ENCODE peak calls at places on chromosomes 13 and 19, in ten cellular contexts. G is heart left ventricle, N is AG09309, A is GM06990, I is tibial artery, R is neural progenitor cell, V is fibroblast of lung, W is pancreas, P is activated B cell treated with CpG ODN at 0.5 μM for 24 hours, K is GM23338. X is an unnamed sample.

GRCh38 chr19:47142779-47143178 is 12.1 kb downstream of the SAE1 start:
- DNase-seq in I (no peak), N (no peak), R (no peak), A (no peak), V (no peak), K (no peak), P (no peak), W (no peak), G (no peak), X (no peak)

GRCh38 chr13:43981091-43981490 is 101.4 kb downstream of the LACC1 start:
- DNase-seq in V (no peak), K (peak), G (no peak), W (no peak), A (no peak), I (no peak), R (peak), N (no peak), P (no peak), X (no peak)

GRCh38 chr13:74662895-74663294 is 528.7 kb upstream of the KLF12 start:
- DNase-seq in K (no peak), I (no peak), N (no peak), G (no peak), A (no peak), V (peak), R (no peak), P (no peak), W (no peak), X (no peak)

GRCh38 chr19:35027851-35028599 is 2.2 kb upstream of the SCN1B start:
- DNase-seq in N (no peak), P (no peak), A (no peak), W (no peak), V (peak), I (no peak), R (no peak), K (peak), G (no peak), X (no peak)

GRCh38 chr13:46341112-46341711 is 45.8 kb downstream of the RUBCNL start:
- DNase-seq in N (no peak), I (no peak), R (no peak), W (no peak), A (peak), V (peak), G (no peak), K (no peak), P (no peak), X (no peak)

GRCh38 chr13:95706356-95706755 is 29.4 kb downstream of the DNAJC3 start:
- DNase-seq in A (no peak), K (no peak), G (no peak), N (no peak), I (no peak), W (no peak), P (no peak), R (no peak), V (no peak), X (no peak)

GRCh38 chr13:60351326-60351725 is 45.7 kb upstream of the TDRD3 start:
- DNase-seq in K (no peak), R (no peak), A (no peak), G (no peak), W (no peak), I (no peak), N (peak), V (peak), P (no peak), X (no peak)

GRCh38 chr13:60258349-60258748 is 94.6 kb upstream of the DIAPH3 start:
- DNase-seq in V (no peak), R (peak), N (no peak), G (no peak), I (no peak), P (no peak), A (no peak), W (no peak), K (peak), X (no peak)

GRCh38 chr13:30551194-30551593 is 66.5 kb upstream of the USPL1 start:
- DNase-seq in N (peak), R (peak), P (no peak), K (peak), A (no peak), W (no peak), G (no peak), I (no peak), V (peak), X (no peak)

GRCh38 chr13:112391747-112392146 is 15.6 kb downstream of the SPACA7 start:
- DNase-seq in N (no peak), P (no peak), K (no peak), R (no peak), A (no peak), G (no peak), I (no peak), W (no peak), V (no peak), X (no peak)

GRCh38 chr13:69641773-69642172 is 465.9 kb upstream of the ATXN8OS start:
- DNase-seq in W (no peak), P (no peak), A (no peak), N (no peak), R (no peak), I (no peak), G (no peak), V (no peak), K (no peak), X (no peak)

GRCh38 chr19:29667390-29667783 is 2.1 kb downstream of the PLEKHF1 start:
- DNase-seq in N (no peak), K (no peak), R (no peak), W (no peak), A (no peak), V (no peak), G (no peak), P (no peak), I (peak), X (no peak)

GRCh38 chr19:38676023-38676877 is 28.8 kb downstream of the ACTN4 start:
- DNase-seq in R (no peak), V (peak), A (no peak), W (peak), N (no peak), P (no peak), I (no peak), G (peak), K (no peak), X (no peak)

GRCh38 chr19:38425810-38426466 is at the start of gene RASGRP4:
- DNase-seq in I (no peak), N (no peak), R (no peak), K (peak), V (no peak), G (peak), P (peak), W (no peak), A (peak), X (peak)

GRCh38 chr13:76803831-76804230 is 82.4 kb downstream of the KCTD12 start:
- DNase-seq in I (no peak), A (no peak), W (no peak), G (no peak), N (no peak), V (no peak), K (no peak), P (no peak), R (no peak), X (no peak)

GRCh38 chr19:17337675-17338439 is 504 bp downstream of the GTPBP3 start:
- DNase-seq in W (no peak), I (no peak), A (peak), R (peak), V (no peak), G (no peak), P (no peak), K (peak), N (no peak), X (no peak)

GRCh38 chr19:1237754-1238372 is at the start of gene CBARP:
- DNase-seq in V (no peak), G (peak), K (no peak), R (peak), P (peak), N (no peak), W (no peak), I (no peak), A (no peak), X (no peak)

GRCh38 chr19:5308471-5309437 is 31.9 kb downstream of the PTPRS start:
- DNase-seq in V (peak), G (peak), N (no peak), I (peak), A (no peak), P (no peak), R (no peak), K (no peak), W (peak), X (no peak)

GRCh38 chr19:49696115-49696514 is 5.2 kb downstream of the CPT1C start:
- DNase-seq in K (no peak), P (no peak), V (no peak), R (no peak), W (no peak), I (no peak), N (no peak), A (no peak), G (no peak), X (no peak)

GRCh38 chr13:113410472-113411201 is 42.7 kb downstream of the ADPRHL1 start:
- DNase-seq in I (peak), A (no peak), V (peak), W (no peak), G (peak), N (peak), P (no peak), R (no peak), K (no peak), X (peak)

GRCh38 chr19:40798997-40799557 is at the start of gene EGLN2:
- DNase-seq in N (no peak), I (no peak), W (no peak), K (peak), A (no peak), P (peak), R (no peak), G (no peak), V (no peak), X (no peak)

GRCh38 chr19:30719189-30719990 is 347.2 kb downstream of the ZNF536 start:
- DNase-seq in N (no peak), P (no peak), I (no peak), K (peak), W (peak), G (peak), R (peak), V (peak), A (no peak), X (peak)

GRCh38 chr19:54208784-54209057 is 8.1 kb downstream of the RPS9 start:
- DNase-seq in K (peak), R (no peak), G (no peak), P (no peak), I (no peak), W (no peak), N (no peak), V (peak), A (no peak), X (no peak)

GRCh38 chr19:23522431-23522830 is 127.2 kb upstream of the ZNF91 start:
- DNase-seq in A (no peak), R (no peak), V (no peak), I (no peak), G (no peak), K (no peak), N (no peak), P (no peak), W (no peak), X (no peak)

GRCh38 chr13:27264181-27264580 is 6.4 kb upstream of the RASL11A start:
- DNase-seq in I (no peak), K (no peak), P (no peak), R (no peak), A (no peak), V (peak), W (no peak), N (no peak), G (no peak), X (no peak)

GRCh38 chr13:32001769-32002168 is 29.8 kb upstream of the FRY start:
- DNase-seq in N (no peak), R (no peak), P (no peak), W (no peak), V (no peak), G (no peak), A (no peak), K (no peak), I (no peak), X (no peak)

GRCh38 chr19:40365613-40366401 is 17.3 kb downstream of the PLD3 start:
- DNase-seq in I (peak), K (peak), W (peak), P (peak), A (peak), V (peak), N (no peak), G (peak), R (peak), X (peak)

GRCh38 chr13:110509971-110510786 is 51.3 kb downstream of the RAB20 start:
- DNase-seq in K (no peak), I (peak), G (peak), W (no peak), P (no peak), A (no peak), N (no peak), V (no peak), R (no peak), X (no peak)

GRCh38 chr13:56975647-56976046 is 165.1 kb upstream of the PRR20A start:
- DNase-seq in K (peak), G (no peak), I (no peak), P (no peak), A (no peak), W (no peak), R (no peak), V (no peak), N (no peak), X (no peak)

GRCh38 chr13:100129605-100130004 is 40.7 kb downstream of the PCCA start:
- DNase-seq in P (no peak), V (no peak), K (peak), G (no peak), W (no peak), N (no peak), A (no peak), R (no peak), I (no peak), X (no peak)

GRCh38 chr13:46721054-46721453 is 75.9 kb downstream of the ESD start:
- DNase-seq in R (peak), K (peak), V (peak), G (peak), A (no peak), I (no peak), W (no peak), N (no peak), P (no peak), X (no peak)

DNA sequence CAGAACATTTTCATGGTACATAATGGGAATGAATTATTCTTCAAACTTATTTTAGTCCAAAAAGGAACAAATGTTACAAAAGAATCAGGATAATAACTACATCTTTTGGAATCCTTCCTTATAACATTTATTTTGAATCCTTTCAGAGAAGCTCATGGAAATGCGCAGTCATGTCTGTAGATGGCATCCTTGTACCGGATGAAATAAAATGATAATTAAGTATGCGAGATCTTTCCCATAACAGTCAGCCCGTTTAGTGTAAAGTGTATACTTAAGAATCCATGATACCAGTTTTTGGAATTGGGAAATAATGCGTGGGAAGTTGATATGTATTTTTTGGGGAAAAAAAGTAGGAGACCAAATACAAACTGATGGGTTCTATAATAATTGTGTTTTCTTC is 418.8 kb downstream of the GPC5 start:
- DNase-seq in W (no peak), V (peak), A (no peak), K (no peak), I (no peak), R (no peak), N (no peak), G (no peak), P (no peak), X (no peak)
- TF ChIP-seq CTCF in W (no peak), V (no peak), A (no peak), K (no peak), I (peak), R (peak), N (no peak), G (no peak), P (no peak), X (peak)

GRCh38 chr13:49246850-49247721 is 639 bp upstream of the CDADC1 start:
- DNase-seq in A (no peak), V (no peak), N (no peak), G (no peak), R (no peak), P (no peak), K (no peak), W (no peak), I (no peak), X (no peak)

GRCh38 chr13:49253310-49253709 is 5.6 kb downstream of the CDADC1 start:
- DNase-seq in W (no peak), K (no peak), A (no peak), I (no peak), N (no peak), V (no peak), G (no peak), R (no peak), P (no peak), X (no peak)

GRCh38 chr13:49247722-49248432 is at the start of gene CDADC1:
- DNase-seq in A (peak), W (peak), I (peak), R (peak), V (peak), G (peak), K (peak), N (peak), P (peak), X (peak)

GRCh38 chr13:49253997-49254396 is 6.3 kb downstream of the CDADC1 start:
- DNase-seq in W (no peak), I (no peak), G (no peak), K (no peak), A (no peak), N (no peak), V (no peak), R (no peak), P (no peak), X (no peak)

DNA sequence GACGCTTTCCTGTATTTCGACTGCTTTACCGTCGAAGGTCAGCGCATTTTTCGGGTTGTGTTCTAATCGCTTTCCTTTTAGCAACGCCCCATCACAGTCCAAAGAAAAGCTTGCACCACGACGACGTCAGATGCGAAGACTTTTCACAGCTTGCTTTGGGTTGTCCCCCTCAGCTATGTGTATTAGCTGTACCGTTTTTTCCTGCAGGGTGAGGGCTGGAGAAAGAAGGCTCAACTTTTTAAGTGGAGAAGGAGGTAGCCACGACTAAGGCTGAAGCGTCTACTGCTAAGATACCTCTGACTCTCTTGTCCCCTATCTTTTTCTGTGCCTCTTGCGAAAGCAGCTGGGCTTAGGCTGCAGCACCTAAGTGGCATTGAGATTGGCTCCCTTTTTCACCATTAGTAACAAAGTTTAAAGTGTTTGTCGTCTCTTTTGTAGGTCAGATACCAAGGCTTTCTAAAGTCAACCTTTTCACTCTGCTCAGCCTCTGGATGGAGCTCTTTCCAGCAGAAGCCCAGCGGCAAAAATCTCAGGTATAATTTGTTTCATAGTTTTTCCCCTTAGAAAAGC is 793 bp downstream of the CDADC1 start:
- DNase-seq in N (no peak), A (no peak), G (no peak), R (peak), V (peak), P (no peak), K (no peak), I (no peak), W (no peak), X (peak)
- TF ChIP-seq CTCF in N (peak), A (peak), G (no peak), R (no peak), V (no peak), P (no peak), K (peak), I (no peak), W (no peak), X (no peak)

DNA sequence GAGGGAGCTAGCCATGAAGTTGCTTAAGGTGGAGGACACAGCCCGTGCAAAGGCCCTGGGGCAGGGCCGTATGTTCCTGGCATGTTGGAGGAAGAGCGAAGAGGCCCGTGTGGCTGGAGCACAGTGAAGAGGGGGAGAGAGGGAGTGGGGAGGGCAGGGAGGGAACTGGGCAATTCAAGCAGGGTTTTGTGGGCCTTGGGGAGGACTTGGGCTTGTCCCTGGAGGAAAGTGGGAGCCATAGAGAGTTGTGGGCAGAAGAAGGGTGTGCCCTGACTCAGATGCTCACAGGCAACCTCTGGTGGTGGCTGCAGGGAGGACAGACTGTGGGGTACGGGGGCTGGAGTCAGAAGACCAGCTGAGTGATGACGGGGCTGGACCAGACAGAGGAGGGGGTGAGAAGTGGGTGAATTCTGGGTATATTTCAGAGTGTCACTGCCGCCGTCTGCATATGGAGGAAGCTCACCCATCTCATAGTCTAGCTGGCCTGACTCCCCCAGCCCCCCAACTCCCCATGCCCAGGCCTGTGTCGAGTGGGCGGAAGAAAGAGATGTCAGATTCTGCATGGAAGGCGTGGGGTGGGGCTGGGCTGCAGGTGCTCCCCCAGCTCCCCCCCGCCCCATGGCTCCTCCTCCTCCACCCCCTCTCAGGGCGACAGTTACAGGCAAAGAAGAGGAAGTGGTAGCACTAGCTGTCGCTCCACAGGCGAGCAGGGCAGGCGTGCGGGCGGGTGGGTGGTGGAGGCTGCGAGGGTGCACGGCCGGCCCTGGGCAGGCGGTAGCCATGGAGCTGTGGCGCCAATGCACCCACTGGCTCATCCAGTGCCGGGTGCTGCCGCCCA is at the start of gene VAV1:
- DNase-seq in V (no peak), W (no peak), R (no peak), I (no peak), K (peak), A (peak), P (peak), G (peak), N (no peak), X (peak)
- TF ChIP-seq CTCF in V (no peak), W (no peak), R (no peak), I (no peak), K (peak), A (peak), P (no peak), G (no peak), N (no peak), X (no peak)

GRCh38 chr19:3096902-3097326 is 2.8 kb downstream of the GNA11 start:
- DNase-seq in W (no peak), A (no peak), V (no peak), K (no peak), I (no peak), N (no peak), G (no peak), R (no peak), P (no peak), X (no peak)

GRCh38 chr19:3095375-3096191 is 1.4 kb downstream of the GNA11 start:
- DNase-seq in I (no peak), K (peak), G (no peak), W (peak), N (no peak), A (peak), R (peak), P (no peak), V (no peak), X (no peak)

GRCh38 chr19:3096267-3096901 is 2.2 kb downstream of the GNA11 start:
- DNase-seq in K (no peak), R (no peak), W (no peak), P (no peak), A (peak), N (no peak), V (no peak), G (no peak), I (no peak), X (no peak)

GRCh38 chr19:3097442-3097871 is 3.3 kb downstream of the GNA11 start:
- DNase-seq in K (no peak), N (no peak), A (no peak), P (no peak), I (no peak), R (no peak), W (no peak), G (no peak), V (no peak), X (no peak)

DNA sequence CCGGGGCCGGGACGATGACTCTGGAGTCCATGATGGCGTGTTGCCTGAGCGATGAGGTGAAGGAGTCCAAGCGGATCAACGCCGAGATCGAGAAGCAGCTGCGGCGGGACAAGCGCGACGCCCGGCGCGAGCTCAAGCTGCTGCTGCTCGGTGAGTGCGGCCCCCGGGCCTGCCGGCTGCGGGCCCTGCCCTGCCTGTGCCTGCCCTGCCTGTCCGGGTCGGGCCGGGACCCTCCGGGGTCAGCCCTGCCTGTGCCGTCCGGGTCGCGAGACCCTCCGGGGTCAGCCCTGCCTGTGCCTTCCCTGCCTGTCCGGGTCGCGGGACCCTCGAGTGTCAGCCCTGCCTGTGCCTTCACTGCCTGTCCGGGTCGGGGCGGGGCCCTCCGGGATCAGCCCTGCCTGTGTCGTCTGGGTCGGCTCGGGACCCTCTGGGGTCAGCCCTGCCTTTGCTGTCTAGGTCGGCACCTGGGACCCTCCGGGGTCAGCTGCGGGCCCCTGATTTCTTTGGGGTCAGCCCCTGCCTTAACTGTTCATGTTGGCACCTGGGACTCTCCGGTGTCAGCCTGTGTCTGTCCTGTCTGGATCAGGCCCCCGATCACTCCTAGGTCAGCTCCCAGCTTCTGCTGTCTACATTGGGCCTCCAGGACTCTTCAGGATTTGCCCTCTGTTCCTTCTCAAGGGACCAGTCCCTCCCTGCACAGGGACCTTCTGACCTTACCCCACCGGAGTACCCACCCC is 644 bp downstream of the GNA11 start:
- DNase-seq in K (no peak), P (peak), W (peak), G (no peak), N (no peak), I (no peak), A (peak), V (peak), R (peak), X (no peak)
- TF ChIP-seq CTCF in K (no peak), P (no peak), W (no peak), G (no peak), N (no peak), I (no peak), A (no peak), V (no peak), R (no peak), X (no peak)